ENCODE peak calls at places on chromosomes 5 and 9, in ten cellular contexts. L is left ventricle myocardium inferior, A is H1, R is GM13976, H is RWPE1, D is natural killer cell, Z is colonic mucosa, O is D721Med, S is lung, P is K562. N is an unnamed sample.
A peak's percentile ranks its signal among the peaks of the same experiment; 100 is the strongest.

GRCh38 chr9:105457560-105458294 is 9.9 kb downstream of the FSD1L start:
- DNase-seq in H (no peak), D (no peak), R (no peak), P (no peak), L (peak; percentile 58), Z (no peak), A (no peak), S (no peak), O (no peak), N (no peak)

GRCh38 chr5:166845044-166845443 is 1446.4 kb upstream of the WWC1 start:
- DNase-seq in O (no peak), D (no peak), H (peak; percentile 51), L (no peak), Z (no peak), A (no peak), P (peak; percentile 5), R (peak; percentile 9), S (no peak), N (peak; percentile 4)

GRCh38 chr9:136111910-136112309 is 6.8 kb downstream of the TMEM250 start:
- DNase-seq in S (no peak), O (no peak), D (no peak), P (no peak), R (no peak), L (no peak), H (no peak), Z (no peak), A (no peak), N (no peak)

GRCh38 chr9:114348906-114349482 is 19.3 kb downstream of the ORM2 start:
- DNase-seq in S (peak; percentile 85), D (no peak), P (peak; percentile 90), O (no peak), R (peak; percentile 90), A (peak; percentile 68), L (no peak), H (peak; percentile 99), Z (peak; percentile 59), N (peak; percentile 92)

GRCh38 chr9:87479801-87480201 is 17.9 kb upstream of the DAPK1 start:
- DNase-seq in O (no peak), R (peak; percentile 70), P (peak; percentile 54), L (no peak), A (no peak), D (no peak), S (no peak), H (no peak), Z (no peak), N (peak; percentile 53)

GRCh38 chr9:114691046-114691955 is 9.3 kb upstream of the TEX48 start:
- DNase-seq in R (no peak), Z (no peak), S (no peak), H (peak; percentile 97), O (no peak), L (no peak), P (no peak), A (no peak), D (no peak), N (no peak)

GRCh38 chr5:5403736-5404135 is 18.7 kb upstream of the ICE1 start:
- DNase-seq in A (no peak), S (no peak), O (no peak), H (no peak), P (no peak), D (no peak), L (no peak), R (no peak), Z (no peak), N (no peak)

GRCh38 chr5:74206571-74207550 is 433.7 kb downstream of the ENC1 start:
- DNase-seq in A (no peak), H (peak; percentile 61), L (peak; percentile 56), P (no peak), S (peak; percentile 59), R (no peak), O (no peak), Z (peak; percentile 34), D (no peak), N (no peak)

GRCh38 chr5:321233-321725 is at the start of gene AHRR:
- DNase-seq in P (peak; percentile 60), A (peak; percentile 91), L (peak; percentile 71), S (no peak), O (peak; percentile 72), D (no peak), R (peak; percentile 92), Z (peak; percentile 66), H (peak; percentile 86), N (peak; percentile 96)

GRCh38 chr5:86807046-86807712 is 189.4 kb downstream of the COX7C start:
- DNase-seq in L (no peak), O (no peak), P (no peak), R (no peak), Z (no peak), H (no peak), A (no peak), S (no peak), D (no peak), N (no peak)

GRCh38 chr5:2902742-2903297 is 151.3 kb upstream of the IRX2 start:
- DNase-seq in S (peak; percentile 19), P (no peak), L (no peak), H (no peak), R (no peak), D (no peak), A (peak; percentile 30), O (no peak), Z (no peak), N (no peak)

GRCh38 chr9:17839744-17840143 is 260.9 kb downstream of the SH3GL2 start:
- DNase-seq in Z (no peak), R (no peak), D (no peak), A (no peak), H (no peak), P (no peak), O (no peak), L (no peak), S (no peak), N (no peak)

GRCh38 chr5:155915626-155916025 is 411.3 kb upstream of the SGCD start:
- DNase-seq in L (no peak), O (no peak), A (no peak), S (no peak), R (no peak), P (no peak), Z (no peak), H (no peak), D (no peak), N (no peak)

GRCh38 chr5:81950996-81951395 is 20.8 kb upstream of the ATG10 start:
- DNase-seq in D (no peak), Z (no peak), P (no peak), R (no peak), A (no peak), S (no peak), O (no peak), H (no peak), L (no peak), N (no peak)

GRCh38 chr5:170297589-170298462 is at the start of gene LCP2:
- DNase-seq in Z (no peak), R (peak; percentile 54), L (no peak), O (no peak), A (no peak), D (no peak), H (no peak), P (no peak), S (no peak), N (peak; percentile 46)

GRCh38 chr5:61450170-61450815 is 118.2 kb downstream of the ZSWIM6 start:
- DNase-seq in P (no peak), D (no peak), R (no peak), A (no peak), Z (peak; percentile 32), H (peak; percentile 86), O (no peak), L (no peak), S (no peak), N (no peak)

GRCh38 chr5:57174850-57175525 is 1.1 kb downstream of the GPBP1 start:
- DNase-seq in A (no peak), Z (no peak), O (no peak), S (no peak), R (no peak), H (peak; percentile 18), L (no peak), P (peak; percentile 41), D (no peak), N (no peak)

GRCh38 chr5:135081240-135081639 is 47.2 kb upstream of the PITX1 start:
- DNase-seq in O (no peak), L (no peak), P (no peak), A (no peak), D (no peak), H (no peak), Z (no peak), S (no peak), R (no peak), N (no peak)

GRCh38 chr9:1869843-1870242 is 145.3 kb upstream of the SMARCA2 start:
- DNase-seq in L (no peak), A (peak; percentile 64), R (peak; percentile 22), S (peak; percentile 33), D (no peak), P (peak; percentile 36), H (no peak), Z (peak; percentile 20), O (no peak), N (peak; percentile 45)
- TF ChIP-seq CTCF in L (peak; percentile 54), A (peak; percentile 42), R (peak; percentile 49), S (no peak), D (peak; percentile 15), P (peak; percentile 38), H (no peak), Z (peak; percentile 18), O (peak; percentile 67), N (peak; percentile 67)

DNA sequence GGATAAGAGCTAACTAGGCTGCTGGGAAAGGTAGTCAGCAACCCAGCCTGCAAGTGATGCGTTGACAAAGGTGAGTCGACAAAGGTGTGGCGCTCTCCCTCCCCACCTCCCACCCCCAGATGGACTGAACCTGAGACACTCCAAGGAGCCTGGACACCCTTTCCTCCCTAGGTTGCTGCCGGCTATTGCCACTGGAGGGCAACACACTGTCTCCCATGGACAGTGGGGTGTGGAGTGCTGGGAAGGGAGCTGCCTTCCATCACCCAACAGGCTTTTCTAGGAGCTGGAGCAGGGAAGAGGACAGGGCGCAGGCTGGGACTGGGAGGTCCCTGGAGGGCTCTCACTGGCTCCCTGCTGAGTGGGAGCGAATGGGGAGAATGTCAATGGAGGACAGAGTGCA is 75.4 kb upstream of the ARAP3 start:
- DNase-seq in L (no peak), Z (peak; percentile 37), S (no peak), D (no peak), H (peak; percentile 88), P (peak; percentile 42), O (no peak), A (no peak), R (no peak), N (no peak)
- TF ChIP-seq CTCF in L (peak; percentile 44), Z (peak; percentile 9), S (no peak), D (no peak), H (no peak), P (peak; percentile 52), O (no peak), A (no peak), R (peak; percentile 6), N (no peak)

GRCh38 chr9:6943293-6943692 is 185.5 kb downstream of the KDM4C start:
- DNase-seq in L (no peak), P (no peak), O (no peak), Z (no peak), A (no peak), D (no peak), H (no peak), R (no peak), S (no peak), N (no peak)
- TF ChIP-seq CTCF in L (no peak), P (no peak), O (no peak), Z (no peak), A (no peak), D (no peak), H (no peak), R (no peak), S (no peak), N (no peak)

DNA sequence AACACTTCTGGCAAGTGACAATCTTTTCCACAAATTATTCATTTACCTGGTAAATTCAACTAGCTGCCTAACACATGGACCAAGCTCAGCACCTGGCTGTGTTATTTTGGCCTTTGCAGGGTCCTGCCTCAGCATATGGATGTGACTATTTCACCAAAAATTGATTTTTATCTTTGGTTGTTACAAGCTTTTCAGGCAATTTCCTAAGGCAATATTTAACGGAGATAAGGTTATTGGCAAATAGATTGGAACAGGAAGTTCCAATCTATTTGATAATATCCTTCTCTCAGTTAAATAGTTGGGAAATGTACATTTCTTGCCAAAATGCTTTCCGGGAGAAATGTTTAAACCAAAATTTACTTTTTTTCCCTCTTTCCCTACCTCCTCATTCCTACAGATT is 415.2 kb upstream of the SMARCA2 start:
- DNase-seq in S (no peak), D (no peak), Z (no peak), H (no peak), R (no peak), L (no peak), A (no peak), P (no peak), O (no peak), N (no peak)
- TF ChIP-seq CTCF in S (no peak), D (no peak), Z (no peak), H (no peak), R (no peak), L (no peak), A (no peak), P (no peak), O (no peak), N (no peak)